ENCODE peak calls at places on chromosomes 12 and 14, in six cellular contexts. P, V, W, D, M and Z are unnamed samples.

GRCh38 chr14:102390486-102390885 is 27.7 kb downstream of the TECPR2 start:
- DNase-seq in P (no peak), V (no peak), W (no peak), D (no peak), M (no peak), Z (no peak)

GRCh38 chr14:101817511-101818001 is 56.0 kb downstream of the PPP2R5C start:
- DNase-seq in P (no peak), V (no peak), W (no peak), D (no peak), M (no peak), Z (no peak)

GRCh38 chr14:57749267-57749666 is 116.6 kb downstream of the SLC35F4 start:
- DNase-seq in P (no peak), V (no peak), W (no peak), D (no peak), M (no peak), Z (no peak)

GRCh38 chr12:25775968-25776367 is 182.5 kb upstream of the RASSF8 start:
- DNase-seq in P (no peak), V (peak), W (no peak), D (peak), M (no peak), Z (no peak)

GRCh38 chr12:58916153-58916709 is 4.1 kb downstream of the LRIG3 start:
- DNase-seq in P (no peak), V (no peak), W (no peak), D (no peak), M (no peak), Z (no peak)

GRCh38 chr14:47422191-47422590 is 253.2 kb downstream of the MDGA2 start:
- DNase-seq in P (no peak), V (no peak), W (no peak), D (no peak), M (no peak), Z (no peak)

GRCh38 chr14:106209745-106210144 is 683.4 kb downstream of the TMEM121 start:
- DNase-seq in P (no peak), V (no peak), W (no peak), D (no peak), M (no peak), Z (no peak)

GRCh38 chr12:3869860-3870259 is 3.3 kb downstream of the PARP11 start:
- DNase-seq in P (no peak), V (no peak), W (peak), D (no peak), M (no peak), Z (no peak)

GRCh38 chr12:85843606-85844325 is 7.6 kb upstream of the RASSF9 start:
- DNase-seq in P (no peak), V (no peak), W (no peak), D (no peak), M (no peak), Z (no peak)

GRCh38 chr14:30710870-30711269 is 88.8 kb downstream of the SCFD1 start:
- DNase-seq in P (no peak), V (no peak), W (no peak), D (no peak), M (no peak), Z (peak)

GRCh38 chr12:10385181-10385613 is 4.6 kb downstream of the KLRK1 start:
- DNase-seq in P (no peak), V (peak), W (no peak), D (no peak), M (no peak), Z (peak)

GRCh38 chr12:46608431-46609280 is 217.1 kb downstream of the SLC38A4 start:
- DNase-seq in P (no peak), V (peak), W (no peak), D (no peak), M (no peak), Z (peak)

GRCh38 chr12:110590806-110591326 is 7.7 kb upstream of the PPTC7 start:
- DNase-seq in P (no peak), V (no peak), W (peak), D (no peak), M (no peak), Z (no peak)

GRCh38 chr14:49583629-49584028 is 2.6 kb downstream of the RPS29 start:
- DNase-seq in P (no peak), V (no peak), W (no peak), D (no peak), M (no peak), Z (no peak)

GRCh38 chr14:105486974-105487448 is 325 bp downstream of the CRIP1 start:
- DNase-seq in P (no peak), V (no peak), W (peak), D (no peak), M (peak), Z (no peak)

GRCh38 chr12:125157177-125157576 is 91.9 kb downstream of the AACS start:
- DNase-seq in P (no peak), V (no peak), W (no peak), D (no peak), M (no peak), Z (no peak)

GRCh38 chr12:57549909-57550627 is at the start of gene KIF5A:
- DNase-seq in P (peak), V (no peak), W (peak), D (no peak), M (peak), Z (no peak)

GRCh38 chr12:1791104-1791927 is 29.0 kb upstream of the LRTM2 start:
- DNase-seq in P (peak), V (peak), W (peak), D (peak), M (peak), Z (no peak)

GRCh38 chr14:72615511-72616121 is 278.3 kb downstream of the DPF3 start:
- DNase-seq in P (no peak), V (no peak), W (no peak), D (no peak), M (no peak), Z (no peak)

GRCh38 chr14:94544726-94545125 is 16.5 kb upstream of the SERPINA4 start:
- DNase-seq in P (no peak), V (no peak), W (no peak), D (no peak), M (no peak), Z (no peak)

GRCh38 chr12:129331356-129332085 is 478.2 kb downstream of the GLT1D1 start:
- DNase-seq in P (no peak), V (no peak), W (no peak), D (no peak), M (no peak), Z (no peak)

GRCh38 chr14:26281280-26281998 is 316.4 kb downstream of the NOVA1 start:
- DNase-seq in P (peak), V (no peak), W (no peak), D (peak), M (no peak), Z (no peak)

GRCh38 chr12:52956987-52957386 is 8.1 kb downstream of the KRT18 start:
- DNase-seq in P (no peak), V (no peak), W (peak), D (peak), M (no peak), Z (no peak)

GRCh38 chr14:105855893-105856675 is 329.7 kb downstream of the TMEM121 start:
- DNase-seq in P (no peak), V (no peak), W (no peak), D (no peak), M (peak), Z (no peak)

GRCh38 chr12:46372852-46373302 is 304 bp upstream of the SLC38A2 start:
- DNase-seq in P (no peak), V (no peak), W (no peak), D (no peak), M (no peak), Z (no peak)

GRCh38 chr14:68248481-68249255 is 429.1 kb downstream of the RAD51B start:
- DNase-seq in P (peak), V (peak), W (peak), D (peak), M (peak), Z (no peak)

GRCh38 chr12:94147377-94147990 is 893 bp upstream of the PLXNC1 start:
- DNase-seq in P (no peak), V (no peak), W (peak), D (no peak), M (no peak), Z (no peak)
- H3K4me3 ChIP-seq in P (peak), V (peak), W (peak), D (no peak), M (peak), Z (peak)

GRCh38 chr12:41264281-41264680 is 76.2 kb downstream of the PDZRN4 start:
- DNase-seq in P (no peak), V (no peak), W (no peak), D (no peak), M (no peak), Z (no peak)
- TF ChIP-seq CTCF in P (peak), V (no peak), W (peak), D (peak), M (peak), Z (no peak)

GRCh38 chr12:92394895-92395294 is 249.2 kb upstream of the BTG1 start:
- DNase-seq in P (no peak), V (no peak), W (no peak), D (no peak), M (no peak), Z (no peak)
- H3K4me3 ChIP-seq in P (no peak), V (no peak), W (no peak), D (no peak), M (no peak), Z (no peak)

GRCh38 chr12:118317729-118318128 is 55.0 kb downstream of the TAOK3 start:
- DNase-seq in P (no peak), V (no peak), W (no peak), D (no peak), M (no peak), Z (no peak)

GRCh38 chr12:118318703-118319102 is 54.0 kb downstream of the TAOK3 start:
- DNase-seq in P (no peak), V (no peak), W (no peak), D (no peak), M (no peak), Z (no peak)

GRCh38 chr12:118315821-118316220 is 56.9 kb downstream of the TAOK3 start:
- DNase-seq in P (no peak), V (no peak), W (no peak), D (no peak), M (no peak), Z (no peak)

GRCh38 chr12:118319627-118320026 is 53.1 kb downstream of the TAOK3 start:
- DNase-seq in P (no peak), V (no peak), W (no peak), D (no peak), M (no peak), Z (no peak)
- TF ChIP-seq CTCF in P (no peak), V (no peak), W (no peak), D (no peak), M (no peak), Z (no peak)

GRCh38 chr14:69485261-69485660 is 733 bp downstream of the PLEKHD1 start:
- DNase-seq in P (no peak), V (no peak), W (no peak), D (no peak), M (no peak), Z (no peak)
- H3K4me3 ChIP-seq in P (peak), V (no peak), W (no peak), D (no peak), M (no peak), Z (no peak)

GRCh38 chr14:93223565-93223964 is 16.5 kb downstream of the UBR7 start:
- DNase-seq in P (no peak), V (no peak), W (no peak), D (no peak), M (no peak), Z (no peak)

GRCh38 chr14:93214598-93214997 is 7.5 kb downstream of the UBR7 start:
- DNase-seq in P (no peak), V (no peak), W (no peak), D (no peak), M (no peak), Z (no peak)

GRCh38 chr14:93220509-93220908 is 13.5 kb downstream of the UBR7 start:
- DNase-seq in P (no peak), V (no peak), W (no peak), D (no peak), M (no peak), Z (no peak)

GRCh38 chr14:93219103-93219726 is 12.2 kb downstream of the UBR7 start:
- DNase-seq in P (peak), V (no peak), W (peak), D (peak), M (no peak), Z (no peak)
- TF ChIP-seq CTCF in P (peak), V (peak), W (peak), D (peak), M (no peak), Z (peak)

DNA sequence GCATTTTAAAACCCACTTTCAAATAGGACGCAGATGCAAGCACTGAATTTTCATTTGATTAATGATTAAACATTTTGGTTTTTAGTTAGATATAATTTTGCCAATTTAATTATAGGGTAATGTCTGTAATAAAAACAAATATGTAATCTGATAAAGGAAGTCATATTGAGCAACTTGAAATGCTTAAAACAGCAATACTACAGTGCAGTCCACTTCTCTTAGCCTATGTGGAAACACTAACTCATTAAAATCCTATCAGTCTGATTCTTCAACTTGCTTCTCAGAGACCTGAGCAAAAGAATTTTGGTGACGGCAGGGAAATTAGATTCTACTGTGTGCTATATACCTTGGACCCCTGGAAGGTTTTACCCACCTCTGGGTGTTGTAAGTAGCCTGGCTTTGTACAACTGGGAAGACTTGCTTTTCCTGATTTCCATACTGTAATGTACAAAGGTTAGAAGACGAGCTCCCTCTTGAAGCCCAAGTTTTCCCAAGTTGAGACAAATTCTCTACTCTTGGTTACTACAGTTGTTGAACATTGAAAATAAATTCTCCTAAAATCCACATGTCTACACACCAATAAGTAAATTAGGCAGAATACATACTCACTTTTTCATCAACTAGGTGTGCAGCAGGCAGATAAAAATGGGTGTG is 4.2 kb downstream of the TRHDE start:
- DNase-seq in P (no peak), V (no peak), W (no peak), D (no peak), M (no peak), Z (no peak)
- H3K4me3 ChIP-seq in P (no peak), V (peak), W (no peak), D (no peak), M (no peak), Z (peak)

DNA sequence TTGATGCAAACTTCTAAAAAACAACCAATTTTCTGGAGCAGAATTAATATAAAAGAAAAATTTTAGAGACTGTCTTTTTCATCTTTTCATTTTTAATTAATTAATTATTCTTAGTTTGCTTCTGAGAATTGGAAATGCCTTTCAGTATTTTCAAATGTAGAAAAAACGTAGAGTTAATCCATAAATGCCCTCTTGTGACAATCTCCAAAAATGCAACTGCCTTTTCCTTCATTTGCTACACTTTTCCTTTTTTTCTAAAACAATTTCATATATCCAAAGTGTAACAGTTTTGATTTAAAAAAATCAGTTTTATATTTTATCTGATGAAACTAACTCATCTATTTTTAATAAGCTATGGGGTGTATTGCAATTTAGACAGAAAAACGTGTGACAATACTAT is 409.3 kb downstream of the PRKD1 start:
- DNase-seq in P (no peak), V (no peak), W (no peak), D (no peak), M (no peak), Z (no peak)
- TF ChIP-seq CTCF in P (no peak), V (no peak), W (no peak), D (peak), M (no peak), Z (peak)